ENCODE peak calls at places on chromosomes 5 and 9, in seven cellular contexts. Q, B, Z, T, F, J and X are unnamed samples.
A peak's percentile ranks its signal among the peaks of the same experiment; 100 is the strongest.

GRCh38 chr5:100026601-100027000 is 508.6 kb upstream of the FAM174A start:
- DNase-seq in Q (no peak), B (no peak), Z (no peak), T (no peak), F (no peak), J (no peak), X (no peak)

GRCh38 chr5:34804913-34805312 is 34.1 kb upstream of the TTC23L start:
- DNase-seq in Q (no peak), B (no peak), Z (no peak), T (no peak), F (no peak), J (peak; percentile 85), X (no peak)

GRCh38 chr9:130765135-130766030 is 69.7 kb upstream of the ABL1 start:
- DNase-seq in Q (peak; percentile 64), B (no peak), Z (no peak), T (peak; percentile 32), F (no peak), J (no peak), X (no peak)

GRCh38 chr9:127698386-127698785 is 8.4 kb upstream of the CFAP157 start:
- DNase-seq in Q (no peak), B (no peak), Z (no peak), T (no peak), F (no peak), J (no peak), X (no peak)

GRCh38 chr5:26791021-26791420 is 247.4 kb downstream of the CDH9 start:
- DNase-seq in Q (no peak), B (no peak), Z (no peak), T (no peak), F (peak; percentile 2), J (no peak), X (no peak)

GRCh38 chr5:169557838-169558237 is 25.7 kb upstream of the SPDL1 start:
- DNase-seq in Q (no peak), B (no peak), Z (no peak), T (no peak), F (no peak), J (no peak), X (no peak)

GRCh38 chr9:121331549-121331948 is 38.5 kb downstream of the STOM start:
- DNase-seq in Q (no peak), B (no peak), Z (no peak), T (no peak), F (no peak), J (no peak), X (no peak)

GRCh38 chr5:76999451-76999850 is 30.8 kb upstream of the AGGF1 start:
- DNase-seq in Q (peak; percentile 76), B (no peak), Z (no peak), T (peak; percentile 75), F (no peak), J (peak; percentile 4), X (no peak)

GRCh38 chr5:73419414-73420390 is 28.9 kb downstream of the FOXD1 start:
- DNase-seq in Q (peak; percentile 86), B (no peak), Z (peak; percentile 82), T (no peak), F (peak; percentile 70), J (peak; percentile 91), X (peak; percentile 74)

GRCh38 chr5:62256161-62257017 is 49.6 kb upstream of the KIF2A start:
- DNase-seq in Q (no peak), B (no peak), Z (no peak), T (no peak), F (no peak), J (no peak), X (no peak)

GRCh38 chr5:135645781-135646180 is 67.0 kb upstream of the CXCL14 start:
- DNase-seq in Q (no peak), B (no peak), Z (no peak), T (no peak), F (no peak), J (no peak), X (no peak)

GRCh38 chr9:101463397-101463796 is 27.8 kb upstream of the ALDOB start:
- DNase-seq in Q (peak; percentile 67), B (no peak), Z (no peak), T (peak; percentile 55), F (no peak), J (no peak), X (no peak)

GRCh38 chr5:54944364-54944763 is 41.0 kb downstream of the ESM1 start:
- DNase-seq in Q (peak; percentile 58), B (no peak), Z (peak; percentile 4), T (peak; percentile 17), F (peak; percentile 50), J (peak; percentile 19), X (no peak)

GRCh38 chr9:5146241-5146640 is 39.2 kb downstream of the INSL6 start:
- DNase-seq in Q (no peak), B (no peak), Z (no peak), T (no peak), F (no peak), J (no peak), X (no peak)

GRCh38 chr5:178289438-178289837 is 56.8 kb upstream of the PHYKPL start:
- DNase-seq in Q (no peak), B (no peak), Z (no peak), T (no peak), F (no peak), J (no peak), X (no peak)

GRCh38 chr9:125376261-125377226 is 114.9 kb downstream of the GAPVD1 start:
- DNase-seq in Q (no peak), B (no peak), Z (no peak), T (no peak), F (no peak), J (no peak), X (no peak)

GRCh38 chr9:89532478-89532877 is 34.6 kb upstream of the SEMA4D start:
- DNase-seq in Q (no peak), B (no peak), Z (no peak), T (no peak), F (no peak), J (no peak), X (no peak)

GRCh38 chr5:68522863-68523262 is 307.3 kb downstream of the PIK3R1 start:
- DNase-seq in Q (peak; percentile 48), B (no peak), Z (no peak), T (no peak), F (no peak), J (no peak), X (no peak)
- TF ChIP-seq CTCF in Q (no peak), B (no peak), Z (no peak), T (no peak), F (no peak), J (no peak), X (no peak)

DNA sequence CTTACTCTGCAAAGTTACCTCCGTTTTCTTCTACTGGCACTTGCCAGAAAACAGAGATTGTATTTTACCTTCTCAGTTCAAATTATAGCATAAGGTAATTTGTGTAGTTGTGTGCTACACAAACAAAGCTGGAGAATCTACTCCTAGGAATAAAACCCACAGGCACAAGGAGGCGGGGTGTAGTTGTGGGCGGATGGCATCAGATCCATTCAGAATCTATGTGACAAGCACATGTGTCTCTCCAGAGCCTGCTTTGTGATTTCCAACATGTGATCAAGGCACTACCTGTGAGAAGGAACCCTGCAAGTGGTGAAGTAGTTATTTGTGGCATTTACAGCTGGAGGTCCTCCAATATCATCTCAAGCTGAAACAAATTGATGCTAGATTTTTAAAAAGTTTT is 39.0 kb downstream of the GAS1 start:
- DNase-seq in Q (no peak), B (no peak), Z (no peak), T (no peak), F (no peak), J (no peak), X (no peak)
- TF ChIP-seq CTCF in Q (no peak), B (no peak), Z (no peak), T (no peak), F (no peak), J (no peak), X (no peak)

GRCh38 chr5:107726896-107727295 is 56.2 kb upstream of the EFNA5 start:
- DNase-seq in Q (no peak), B (no peak), Z (no peak), T (no peak), F (no peak), J (no peak), X (no peak)
- TF ChIP-seq CTCF in Q (no peak), B (no peak), Z (no peak), T (no peak), F (no peak), J (no peak), X (no peak)

GRCh38 chr5:123094919-123095693 is 6.1 kb downstream of the PRDM6 start:
- DNase-seq in Q (peak; percentile 18), B (no peak), Z (peak; percentile 74), T (no peak), F (peak; percentile 60), J (no peak), X (peak; percentile 82)
- TF ChIP-seq CTCF in Q (peak; percentile 9), B (no peak), Z (peak; percentile 42), T (no peak), F (peak; percentile 27), J (peak; percentile 33), X (peak; percentile 54)

GRCh38 chr5:53481887-53482716 is 1.7 kb downstream of the FST start:
- DNase-seq in Q (peak; percentile 71), B (peak; percentile 76), Z (peak; percentile 68), T (peak; percentile 78), F (peak; percentile 71), J (peak; percentile 34), X (peak; percentile 75)

GRCh38 chr5:53481354-53481886 is 991 bp downstream of the FST start:
- DNase-seq in Q (peak; percentile 23), B (no peak), Z (no peak), T (no peak), F (no peak), J (no peak), X (no peak)

GRCh38 chr5:53479656-53480473 is 564 bp upstream of the FST start:
- DNase-seq in Q (peak; percentile 73), B (peak; percentile 63), Z (peak; percentile 74), T (peak; percentile 77), F (peak; percentile 67), J (no peak), X (peak; percentile 58)

GRCh38 chr5:53479045-53479655 is 1.3 kb upstream of the FST start:
- DNase-seq in Q (peak; percentile 48), B (no peak), Z (no peak), T (no peak), F (peak; percentile 32), J (no peak), X (no peak)

DNA sequence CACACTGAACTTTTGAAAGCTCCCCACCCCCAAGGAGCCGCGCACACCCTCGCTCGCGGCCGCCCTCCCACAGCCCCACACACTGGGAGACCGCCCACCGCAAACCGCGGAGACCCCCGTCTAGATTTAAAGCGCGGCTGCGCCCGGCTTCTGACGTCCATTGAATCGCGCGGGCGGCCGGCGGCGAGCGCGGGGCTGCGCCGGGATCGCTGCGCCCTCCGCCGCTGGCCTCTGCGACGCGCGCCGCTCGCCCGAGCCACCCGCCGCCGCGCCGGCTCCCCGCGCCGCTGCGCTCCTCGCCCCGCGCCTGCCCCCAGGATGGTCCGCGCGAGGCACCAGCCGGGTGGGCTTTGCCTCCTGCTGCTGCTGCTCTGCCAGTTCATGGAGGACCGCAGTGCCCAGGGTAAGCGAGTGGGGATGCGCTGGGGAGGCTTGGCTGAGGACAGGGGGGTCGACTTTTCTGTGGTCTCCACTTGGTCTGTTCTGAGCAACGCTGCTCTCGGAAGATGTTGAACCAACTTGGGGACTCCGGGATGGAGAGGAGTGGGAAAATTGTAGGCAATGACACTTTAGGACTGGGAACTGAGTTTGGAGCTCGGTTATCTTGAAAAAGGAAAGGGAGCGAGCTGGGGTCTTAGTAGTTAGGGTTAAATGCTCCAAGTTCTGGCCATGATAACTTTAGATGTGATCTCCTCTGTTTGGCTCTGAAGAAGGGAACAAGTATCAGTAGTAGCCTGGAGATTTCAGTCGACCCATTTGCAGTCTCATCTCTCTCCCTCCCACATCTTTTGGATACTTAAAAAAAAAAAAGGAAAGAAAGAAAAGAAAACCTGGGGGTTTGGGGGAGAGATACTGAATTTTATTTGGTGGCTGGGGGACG is at the start of gene FST:
- DNase-seq in Q (peak; percentile 36), B (no peak), Z (peak; percentile 77), T (peak; percentile 35), F (peak; percentile 66), J (no peak), X (peak; percentile 65)
- TF ChIP-seq CTCF in Q (no peak), B (no peak), Z (no peak), T (no peak), F (no peak), J (no peak), X (no peak)

GRCh38 chr9:93036887-93037475 is 21.5 kb upstream of the SUSD3 start:
- DNase-seq in Q (no peak), B (no peak), Z (no peak), T (no peak), F (no peak), J (no peak), X (no peak)
- TF ChIP-seq CTCF in Q (no peak), B (no peak), Z (peak; percentile 12), T (no peak), F (peak; percentile 16), J (peak; percentile 33), X (peak; percentile 28)